ENCODE peak calls at places on chromosomes 3 and 15, in eight cellular contexts. T, L, G, F, S, D, C and A are unnamed samples.
A peak's percentile ranks its signal among the peaks of the same experiment; 100 is the strongest.

GRCh38 chr3:52572221-52572620 is 35.8 kb downstream of the UQCC5 start:
- DNase-seq in T (no peak), F (no peak), L (no peak), D (no peak), C (no peak), G (no peak), S (no peak), A (no peak)

GRCh38 chr3:141561426-141562034 is 74.7 kb downstream of the RASA2 start:
- DNase-seq in T (peak; percentile 38), S (peak; percentile 29), G (peak; percentile 50), C (no peak), F (peak; percentile 71), L (peak; percentile 46), D (peak; percentile 27), A (peak; percentile 63)

GRCh38 chr3:109334572-109334971 is 2.8 kb downstream of the DPPA4 start:
- DNase-seq in S (no peak), G (no peak), D (no peak), L (no peak), F (no peak), C (no peak), T (no peak), A (no peak)

GRCh38 chr15:100887211-100887913 is 7.7 kb downstream of the ALDH1A3 start:
- DNase-seq in S (no peak), F (no peak), T (no peak), C (no peak), L (no peak), D (no peak), G (no peak), A (no peak)

GRCh38 chr3:111666041-111666735 is 71.0 kb upstream of the ZBED2 start:
- DNase-seq in S (no peak), L (no peak), D (no peak), T (no peak), C (no peak), F (no peak), G (no peak), A (no peak)

GRCh38 chr3:129329858-129330257 is 51.2 kb downstream of the HMCES start:
- DNase-seq in C (no peak), L (no peak), F (no peak), T (no peak), G (no peak), D (no peak), S (no peak), A (no peak)

GRCh38 chr3:40939113-40940070 is 259.9 kb upstream of the CTNNB1 start:
- DNase-seq in F (no peak), S (no peak), L (no peak), G (no peak), T (no peak), C (no peak), D (no peak), A (no peak)

GRCh38 chr3:23659840-23660430 is 145.8 kb upstream of the UBE2E1 start:
- DNase-seq in L (no peak), F (no peak), C (no peak), D (no peak), S (no peak), G (no peak), T (no peak), A (no peak)

GRCh38 chr15:99708563-99708962 is 24.7 kb downstream of the LYSMD4 start:
- DNase-seq in T (no peak), G (peak; percentile 86), L (peak; percentile 85), C (no peak), D (no peak), F (no peak), S (peak; percentile 79), A (no peak)

GRCh38 chr3:138939563-138940241 is 7.2 kb downstream of the FOXL2 start:
- DNase-seq in F (no peak), T (no peak), G (no peak), C (no peak), D (no peak), L (no peak), S (no peak), A (no peak)

GRCh38 chr3:150377601-150378466 is 30.3 kb upstream of the TSC22D2 start:
- DNase-seq in S (no peak), C (no peak), G (no peak), T (no peak), D (no peak), L (no peak), F (no peak), A (no peak)

GRCh38 chr3:52554026-52554755 is 17.8 kb downstream of the UQCC5 start:
- DNase-seq in S (no peak), D (peak; percentile 9), F (no peak), L (no peak), C (no peak), G (no peak), T (no peak), A (no peak)